ENCODE peak calls at places on chromosomes 6 and 20, in eight cellular contexts. N is HL-60, R is heart right ventricle, X is SK-N-SH, W is AG09309, C is RWPE1, I is neural crest cell, Q is glutamatergic neuron. O is an unnamed sample.

GRCh38 chr20:34190679-34191090 is 50.5 kb upstream of the ASIP start:
- DNase-seq in I (peak), X (peak), C (peak), N (no peak), R (peak), Q (peak), W (peak), O (peak)

GRCh38 chr20:25984933-25985332 is 288.3 kb upstream of the ZNF337 start:
- DNase-seq in C (peak), N (no peak), Q (no peak), I (no peak), X (no peak), R (peak), W (no peak), O (peak)

GRCh38 chr6:82711992-82712788 is 348.6 kb downstream of the TPBG start:
- DNase-seq in Q (no peak), R (peak), N (no peak), W (peak), X (no peak), I (no peak), C (no peak), O (no peak)

GRCh38 chr6:113405326-113406050 is 451.7 kb upstream of the MARCKS start:
- DNase-seq in W (peak), C (no peak), N (no peak), X (no peak), Q (no peak), I (no peak), R (no peak), O (no peak)

GRCh38 chr6:47437592-47437991 is 40.0 kb upstream of the CD2AP start:
- DNase-seq in N (no peak), X (no peak), W (no peak), I (no peak), R (no peak), Q (no peak), C (no peak), O (no peak)

GRCh38 chr6:158895661-158896060 is 76.5 kb upstream of the EZR start:
- DNase-seq in C (no peak), W (no peak), N (no peak), I (no peak), R (no peak), Q (no peak), X (no peak), O (no peak)

GRCh38 chr6:95093154-95093553 is 484.2 kb upstream of the MANEA start:
- DNase-seq in X (no peak), N (no peak), I (no peak), Q (no peak), C (peak), R (no peak), W (no peak), O (no peak)

GRCh38 chr6:153401751-153402150 is 270.7 kb upstream of the RGS17 start:
- DNase-seq in Q (no peak), X (no peak), C (no peak), W (no peak), R (no peak), I (no peak), N (no peak), O (no peak)

GRCh38 chr6:112331306-112331705 is 15.8 kb upstream of the RFPL4B start:
- DNase-seq in Q (no peak), R (no peak), N (no peak), X (no peak), I (no peak), C (peak), W (no peak), O (no peak)

GRCh38 chr6:38271081-38271480 is 368.6 kb downstream of the BTBD9 start:
- DNase-seq in X (no peak), W (no peak), C (no peak), N (no peak), Q (no peak), I (no peak), R (no peak), O (no peak)

GRCh38 chr20:56540415-56540814 is 7.4 kb downstream of the FAM209B start:
- DNase-seq in W (no peak), Q (no peak), N (no peak), I (no peak), R (no peak), X (no peak), C (no peak), O (no peak)

GRCh38 chr6:90284745-90285481 is 11.7 kb downstream of the BACH2 start:
- DNase-seq in I (no peak), C (peak), R (no peak), Q (no peak), N (no peak), W (no peak), X (no peak), O (peak)

GRCh38 chr6:104486003-104486402 is 373.7 kb downstream of the HACE1 start:
- DNase-seq in X (peak), R (no peak), I (no peak), W (no peak), N (no peak), Q (no peak), C (no peak), O (no peak)

GRCh38 chr6:89555751-89556150 is 82.8 kb downstream of the LYRM2 start:
- DNase-seq in X (no peak), Q (no peak), N (no peak), I (no peak), C (no peak), W (no peak), R (no peak), O (no peak)

GRCh38 chr6:16684195-16684689 is 77.0 kb downstream of the ATXN1 start:
- DNase-seq in C (no peak), N (peak), W (no peak), X (no peak), Q (no peak), I (no peak), R (no peak), O (no peak)

GRCh38 chr20:474581-474980 is 12.2 kb upstream of the TBC1D20 start:
- DNase-seq in N (no peak), Q (no peak), R (no peak), C (no peak), X (no peak), I (no peak), W (no peak), O (no peak)
- TF ChIP-seq CTCF in N (no peak), Q (no peak), R (no peak), C (no peak), X (no peak), I (no peak), W (no peak), O (no peak)

GRCh38 chr20:5933802-5934436 is 16.4 kb downstream of the TRMT6 start:
- DNase-seq in R (peak), N (no peak), X (peak), C (peak), I (no peak), Q (no peak), W (no peak), O (peak)
- TF ChIP-seq CTCF in R (peak), N (no peak), X (peak), C (peak), I (peak), Q (no peak), W (no peak), O (peak)

DNA sequence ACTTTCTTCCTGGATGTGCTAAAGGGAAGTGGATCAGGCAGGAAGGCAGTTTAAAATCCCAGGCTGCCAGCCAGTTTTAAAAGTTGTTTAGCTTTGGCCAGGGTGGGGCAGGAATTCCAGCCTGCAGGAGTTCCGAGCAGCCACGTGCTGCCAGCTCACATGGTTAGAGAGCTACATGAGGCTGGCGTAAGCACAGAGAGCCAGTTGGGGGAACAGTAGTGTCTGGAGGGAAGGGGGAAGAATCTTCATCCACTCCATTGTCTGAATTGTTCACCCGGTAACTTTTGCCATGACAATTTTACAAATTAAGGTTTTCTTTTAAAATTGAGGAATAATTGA is 12.0 kb downstream of the CDC25B start:
- DNase-seq in X (no peak), I (no peak), Q (no peak), C (peak), W (peak), N (no peak), R (peak), O (no peak)
- TF ChIP-seq CTCF in X (no peak), I (no peak), Q (no peak), C (no peak), W (peak), N (no peak), R (no peak), O (no peak)

DNA sequence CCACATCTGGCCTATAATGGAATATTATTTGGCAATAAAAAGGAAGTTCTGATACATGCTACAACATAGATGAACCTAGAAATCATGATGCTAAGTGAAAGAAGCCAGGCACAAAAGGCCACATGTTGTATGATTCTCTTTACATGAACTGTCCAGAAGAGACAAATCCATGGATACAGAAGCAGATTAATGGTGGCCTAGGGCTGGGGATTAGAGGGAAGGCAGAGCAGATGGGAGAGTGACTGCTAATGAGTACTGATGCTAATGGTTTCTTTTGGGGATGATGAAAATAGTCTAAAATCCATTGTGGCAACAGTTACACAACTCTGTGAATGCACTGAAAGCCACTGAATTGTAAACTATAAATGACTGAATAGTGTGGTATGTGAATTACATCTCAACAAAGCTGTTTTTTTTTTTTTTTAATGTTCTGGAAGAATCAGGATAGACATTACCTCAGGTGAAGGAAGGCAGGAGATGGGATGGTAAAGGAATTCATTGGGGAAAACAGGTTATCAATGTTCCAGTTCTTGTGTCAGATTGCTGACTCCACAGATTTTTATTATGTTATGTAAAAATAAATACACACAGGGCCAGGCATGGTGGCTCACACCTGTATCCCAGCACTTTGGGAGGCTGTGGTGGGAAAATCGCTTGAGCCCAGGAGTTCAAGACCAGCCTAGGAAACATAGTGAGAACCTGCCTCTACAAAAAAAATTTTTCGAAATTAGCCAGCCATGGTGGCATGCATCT is 8.9 kb upstream of the SOX12 start:
- DNase-seq in I (no peak), C (no peak), W (no peak), Q (no peak), N (no peak), X (no peak), R (no peak), O (no peak)
- TF ChIP-seq CTCF in I (no peak), C (no peak), W (no peak), Q (no peak), N (no peak), X (no peak), R (no peak), O (no peak)

GRCh38 chr20:10673831-10674683 is at the start of gene JAG1:
- DNase-seq in R (peak), I (peak), C (peak), X (peak), Q (peak), N (peak), W (peak), O (peak)

GRCh38 chr20:10676518-10676917 is 2.7 kb upstream of the JAG1 start:
- DNase-seq in C (no peak), W (no peak), Q (no peak), R (no peak), I (no peak), X (no peak), N (no peak), O (no peak)

GRCh38 chr20:10675456-10675848 is 1.7 kb upstream of the JAG1 start:
- DNase-seq in I (no peak), C (no peak), X (no peak), Q (no peak), R (no peak), N (no peak), W (no peak), O (no peak)

GRCh38 chr20:10673176-10673830 is 496 bp downstream of the JAG1 start:
- DNase-seq in N (no peak), C (no peak), X (peak), R (no peak), W (no peak), I (peak), Q (peak), O (peak)

GRCh38 chr20:10674684-10675455 is 1.1 kb upstream of the JAG1 start:
- DNase-seq in Q (peak), R (peak), N (peak), C (peak), W (no peak), I (peak), X (peak), O (peak)
- TF ChIP-seq CTCF in Q (peak), R (peak), N (peak), C (peak), W (peak), I (peak), X (peak), O (peak)

DNA sequence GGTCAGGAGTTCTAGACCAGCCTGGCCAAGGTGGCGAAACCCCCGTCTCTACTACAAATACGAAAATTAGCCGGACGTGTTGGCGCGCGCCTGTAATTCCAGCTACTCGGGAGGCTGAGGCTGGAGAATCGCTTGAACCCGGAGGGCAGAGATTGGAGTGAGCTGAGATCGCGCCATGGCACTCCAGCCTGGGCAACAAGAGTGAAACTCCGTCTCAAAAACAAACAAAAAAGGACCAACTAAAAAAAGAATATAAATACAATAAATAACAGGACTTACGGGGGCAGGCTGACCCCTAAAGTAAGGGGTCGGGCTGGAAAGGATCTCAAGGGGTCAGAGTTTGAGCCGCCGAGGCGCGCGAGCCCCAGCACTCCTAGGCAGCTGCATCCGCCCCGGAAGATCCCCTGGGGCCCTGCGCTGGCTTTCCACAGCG is 509 bp upstream of the TPD52L2 start:
- DNase-seq in R (no peak), I (no peak), N (no peak), W (no peak), Q (no peak), X (no peak), C (no peak), O (no peak)
- TF ChIP-seq CTCF in R (no peak), I (no peak), N (no peak), W (no peak), Q (peak), X (peak), C (peak), O (peak)

DNA sequence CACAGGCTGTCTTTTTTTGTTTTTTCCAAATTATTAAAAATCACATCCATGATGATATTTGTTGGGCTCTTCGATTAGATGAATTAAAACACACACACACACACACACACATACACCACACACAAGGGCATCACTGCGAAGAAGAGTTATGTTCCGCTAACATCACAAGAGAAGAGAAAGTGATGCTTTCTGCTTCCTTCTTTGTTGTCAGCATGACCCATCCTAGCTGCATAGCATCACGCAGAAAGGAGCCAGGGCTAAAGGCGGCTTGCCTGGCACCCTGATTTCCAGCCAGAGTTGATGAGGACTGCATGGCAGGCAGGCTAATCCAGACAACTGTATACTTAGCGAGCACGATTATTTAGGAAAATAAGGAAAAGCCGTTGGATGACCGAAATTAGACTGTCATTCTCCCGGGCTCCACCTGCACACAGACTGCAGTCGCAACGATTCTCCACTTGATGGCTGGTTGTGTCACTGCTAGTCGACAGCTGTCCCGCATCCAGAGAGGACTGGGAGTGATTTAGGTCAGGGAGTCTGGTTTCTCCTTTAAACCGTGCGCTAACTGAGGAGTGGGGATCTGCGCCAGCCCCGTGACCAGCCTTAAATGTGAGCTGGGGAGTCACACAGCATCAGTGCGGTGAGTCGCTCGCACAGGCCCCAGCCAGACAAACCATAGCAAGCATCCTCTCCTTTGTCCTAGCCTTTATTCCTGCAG is 70.6 kb upstream of the SOX4 start:
- DNase-seq in R (no peak), C (no peak), I (no peak), N (no peak), W (no peak), X (peak), Q (peak), O (no peak)
- TF ChIP-seq CTCF in R (peak), C (no peak), I (peak), N (no peak), W (no peak), X (peak), Q (peak), O (no peak)

DNA sequence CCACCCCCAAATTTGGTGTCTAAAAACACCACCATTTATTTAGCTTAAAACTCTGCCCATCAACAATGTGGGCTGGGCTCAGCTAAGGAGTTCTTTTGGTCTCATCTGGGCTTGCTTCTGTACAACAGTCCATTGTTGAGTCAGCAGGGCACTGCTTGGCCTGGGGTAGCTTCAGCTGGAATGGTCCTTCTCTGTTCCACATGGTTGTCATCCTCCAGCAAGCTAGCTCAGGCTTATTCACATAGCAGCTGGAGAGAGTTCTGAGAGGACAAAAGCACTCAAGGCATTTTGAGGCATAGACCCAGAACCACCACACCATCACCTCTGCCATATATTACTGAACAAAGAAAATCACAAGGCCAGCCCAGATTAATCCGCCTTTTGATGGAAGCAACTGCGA is 95.6 kb upstream of the ISM1 start:
- DNase-seq in N (no peak), I (no peak), C (no peak), Q (no peak), X (no peak), W (no peak), R (no peak), O (no peak)
- TF ChIP-seq CTCF in N (no peak), I (no peak), C (no peak), Q (no peak), X (no peak), W (no peak), R (no peak), O (no peak)

DNA sequence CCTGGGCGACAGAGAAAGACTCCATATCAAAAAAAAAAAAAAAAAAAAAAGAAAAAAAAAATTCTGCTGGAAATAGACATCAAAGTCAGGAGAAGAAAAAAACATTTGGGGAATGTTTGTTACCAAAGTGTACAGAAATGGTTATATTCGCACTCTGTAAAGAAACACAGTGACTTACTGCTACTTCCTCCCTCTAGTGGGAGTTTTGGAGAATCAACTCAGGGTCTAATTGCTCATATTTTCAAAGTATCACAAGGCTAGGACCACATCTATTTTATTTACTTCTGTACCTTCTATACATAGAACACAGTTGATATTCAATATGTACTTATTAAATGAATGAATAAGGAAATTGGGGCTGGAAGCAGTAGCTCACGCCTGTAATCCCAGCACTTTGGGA is 24.4 kb downstream of the ARG1 start:
- DNase-seq in I (no peak), Q (no peak), W (no peak), N (no peak), X (peak), C (peak), R (no peak), O (no peak)
- TF ChIP-seq CTCF in I (peak), Q (peak), W (peak), N (no peak), X (peak), C (peak), R (peak), O (peak)

O was measured in activated CD8-positive, alpha-beta T cell treated with anti-CD3 and anti-CD28 coated beads for 36 hours.